ENCODE peak calls at places on chromosome X, in seven cellular contexts. J, O, N, C, U, Y and H are unnamed samples.

GRCh38 chrX:102067966-102068723 is 57.3 kb upstream of the TCEAL2 start:
- DNase-seq in J (no peak), O (peak; percentile 1), N (peak; percentile 10), C (peak; percentile 1), U (no peak), Y (no peak), H (no peak)

GRCh38 chrX:31117195-31117594 is 45.4 kb upstream of the FTHL17 start:
- DNase-seq in J (no peak), O (no peak), N (no peak), C (no peak), U (no peak), Y (no peak), H (no peak)

GRCh38 chrX:30659421-30659820 is 6.2 kb downstream of the GK start:
- DNase-seq in J (no peak), O (no peak), N (no peak), C (no peak), U (no peak), Y (peak; percentile 29), H (no peak)

GRCh38 chrX:71017396-71017939 is 50.7 kb downstream of the SNX12 start:
- DNase-seq in J (no peak), O (no peak), N (no peak), C (no peak), U (no peak), Y (no peak), H (no peak)

GRCh38 chrX:18490816-18491215 is 65.4 kb downstream of the CDKL5 start:
- DNase-seq in J (no peak), O (no peak), N (no peak), C (no peak), U (no peak), Y (no peak), H (no peak)

GRCh38 chrX:79161655-79162054 is 17.2 kb downstream of the GPR174 start:
- DNase-seq in J (no peak), O (peak; percentile 72), N (no peak), C (no peak), U (no peak), Y (no peak), H (no peak)

GRCh38 chrX:153569475-153569874 is 29.5 kb downstream of the CCNQ start:
- DNase-seq in J (no peak), O (no peak), N (no peak), C (peak; percentile 5), U (no peak), Y (peak; percentile 39), H (no peak)

GRCh38 chrX:79154612-79155358 is 10.3 kb downstream of the GPR174 start:
- DNase-seq in J (no peak), O (no peak), N (no peak), C (no peak), U (no peak), Y (no peak), H (no peak)

GRCh38 chrX:119759333-119759766 is 962 bp downstream of the SOWAHD start:
- DNase-seq in J (peak; percentile 48), O (no peak), N (peak; percentile 29), C (no peak), U (no peak), Y (no peak), H (no peak)

GRCh38 chrX:133580630-133581029 is 165.3 kb upstream of the GPC4 start:
- DNase-seq in J (no peak), O (no peak), N (no peak), C (no peak), U (no peak), Y (no peak), H (no peak)

GRCh38 chrX:119828446-119828845 is 24.3 kb downstream of the UPF3B start:
- DNase-seq in J (no peak), O (no peak), N (no peak), C (no peak), U (no peak), Y (no peak), H (no peak)

GRCh38 chrX:17638731-17639130 is 98.6 kb upstream of the SCML1 start:
- DNase-seq in J (no peak), O (no peak), N (no peak), C (no peak), U (no peak), Y (no peak), H (no peak)

GRCh38 chrX:115642895-115643530 is 82.0 kb downstream of the PLS3 start:
- DNase-seq in J (no peak), O (peak; percentile 23), N (peak; percentile 48), C (peak; percentile 6), U (no peak), Y (peak; percentile 33), H (no peak)

GRCh38 chrX:118432799-118433198 is 62.8 kb upstream of the DOCK11 start:
- DNase-seq in J (no peak), O (no peak), N (no peak), C (no peak), U (no peak), Y (no peak), H (no peak)

GRCh38 chrX:23844502-23845138 is 61.6 kb downstream of the SAT1 start:
- DNase-seq in J (no peak), O (no peak), N (peak; percentile 41), C (peak; percentile 65), U (no peak), Y (peak; percentile 11), H (no peak)

GRCh38 chrX:118872102-118872566 is 48.5 kb downstream of the ZCCHC12 start:
- DNase-seq in J (no peak), O (no peak), N (no peak), C (no peak), U (no peak), Y (no peak), H (no peak)

GRCh38 chrX:128106630-128107029 is 54.4 kb upstream of the ACTRT1 start:
- DNase-seq in J (no peak), O (no peak), N (peak; percentile 4), C (peak; percentile 3), U (no peak), Y (no peak), H (no peak)

GRCh38 chrX:153649915-153650782 is 3.1 kb downstream of the DUSP9 start:
- DNase-seq in J (no peak), O (no peak), N (no peak), C (no peak), U (no peak), Y (no peak), H (peak; percentile 7)

GRCh38 chrX:30943984-30944383 is 54.9 kb upstream of the TAB3 start:
- DNase-seq in J (no peak), O (no peak), N (no peak), C (no peak), U (no peak), Y (no peak), H (no peak)

GRCh38 chrX:131792789-131793462 is 230.2 kb upstream of the STK26 start:
- DNase-seq in J (no peak), O (peak; percentile 90), N (peak; percentile 68), C (no peak), U (no peak), Y (no peak), H (no peak)

GRCh38 chrX:44669626-44670025 is 127.0 kb upstream of the FUNDC1 start:
- DNase-seq in J (no peak), O (no peak), N (no peak), C (no peak), U (no peak), Y (no peak), H (no peak)

GRCh38 chrX:67544281-67544680 is 460 bp downstream of the AR start:
- DNase-seq in J (no peak), O (no peak), N (peak; percentile 11), C (no peak), U (no peak), Y (no peak), H (no peak)

GRCh38 chrX:68978211-68978780 is 149.5 kb downstream of the EFNB1 start:
- DNase-seq in J (no peak), O (no peak), N (no peak), C (no peak), U (no peak), Y (no peak), H (no peak)

GRCh38 chrX:71619193-71619592 is 882 bp upstream of the CXCR3 start:
- DNase-seq in J (no peak), O (no peak), N (no peak), C (no peak), U (no peak), Y (no peak), H (no peak)

GRCh38 chrX:68114573-68115199 is 318.6 kb downstream of the OPHN1 start:
- DNase-seq in J (no peak), O (no peak), N (no peak), C (no peak), U (no peak), Y (no peak), H (no peak)

GRCh38 chrX:112645774-112646173 is 34.0 kb downstream of the LHFPL1 start:
- DNase-seq in J (no peak), O (no peak), N (no peak), C (no peak), U (no peak), Y (no peak), H (no peak)

DNA sequence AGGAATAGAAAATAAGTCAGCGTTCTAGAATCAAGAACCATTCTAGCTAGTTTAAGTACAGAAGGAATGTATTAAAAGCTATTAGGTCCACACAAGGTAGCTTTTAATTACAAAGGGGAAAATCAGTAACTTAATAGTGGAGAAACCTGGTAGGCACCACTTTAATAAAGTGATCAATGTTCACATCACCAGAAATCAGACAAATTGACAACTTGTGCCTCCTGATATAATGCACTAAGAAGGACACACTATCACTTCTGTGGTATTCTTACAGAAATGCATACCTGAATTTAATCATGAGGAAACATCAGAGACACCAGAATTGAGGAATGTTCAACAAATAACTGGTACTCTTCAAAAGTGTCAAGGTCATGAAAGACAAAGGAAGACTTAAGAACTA is 54.9 kb downstream of the NYX start:
- DNase-seq in J (no peak), O (no peak), N (no peak), C (no peak), U (no peak), Y (no peak), H (no peak)
- TF ChIP-seq TAF1 in J (no peak), O (no peak), N (no peak), C (no peak), U (no peak), Y (no peak), H (no peak)

DNA sequence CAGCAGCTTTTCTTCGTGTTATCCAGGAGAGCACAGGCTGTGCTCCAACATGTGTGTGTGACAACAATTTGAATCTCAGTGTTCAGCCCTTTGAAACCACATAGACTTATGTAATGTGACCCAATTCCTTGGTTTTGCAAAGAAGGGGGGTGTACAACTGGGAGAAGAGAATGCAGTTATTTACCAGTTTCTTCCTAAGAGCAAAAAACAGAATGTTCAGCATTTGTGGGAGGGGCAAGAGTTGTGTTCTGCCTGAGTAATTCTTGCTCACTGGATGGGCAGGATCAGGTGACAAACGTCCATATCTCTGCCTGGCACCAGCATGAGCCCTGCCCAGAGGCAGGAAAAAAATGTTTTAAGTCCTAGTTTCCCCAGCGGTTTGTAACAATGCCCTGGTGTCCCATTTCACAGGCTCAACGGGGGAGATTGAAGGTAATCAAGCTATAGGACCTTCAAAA is 72.0 kb downstream of the PRPS1 start:
- DNase-seq in J (no peak), O (no peak), N (no peak), C (no peak), U (no peak), Y (no peak), H (no peak)
- TF ChIP-seq TAF1 in J (no peak), O (no peak), N (no peak), C (no peak), U (no peak), Y (no peak), H (no peak)

GRCh38 chrX:1483843-1484637 is 31.3 kb upstream of the ASMTL start:
- DNase-seq in J (no peak), O (peak; percentile 88), N (no peak), C (peak; percentile 18), U (no peak), Y (no peak), H (no peak)
- TF ChIP-seq TAF1 in J (no peak), O (peak; percentile 50), N (no peak), C (no peak), U (no peak), Y (no peak), H (no peak)

GRCh38 chrX:111180750-111181240 is 84.8 kb downstream of the PAK3 start:
- DNase-seq in J (no peak), O (no peak), N (no peak), C (no peak), U (no peak), Y (no peak), H (no peak)
- TF ChIP-seq TAF1 in J (no peak), O (no peak), N (no peak), C (no peak), U (no peak), Y (no peak), H (no peak)